ENCODE peak calls at places on chromosomes 4 and X, in eight cellular contexts. B is choroid plexus epithelial cell, R is glutamatergic neuron, P is esophagus muscularis mucosa, Y is NB4, T is lower leg skin, W is breast epithelium, G is bronchial epithelial cell. K is an unnamed sample.

GRCh38 chr4:186839122-186840037 is 115.7 kb upstream of the FAT1 start:
- DNase-seq in G (peak), W (no peak), T (no peak), P (no peak), R (no peak), B (peak), Y (peak), K (no peak)

GRCh38 chr4:46274717-46275116 is 115.2 kb downstream of the GABRA2 start:
- DNase-seq in T (no peak), W (no peak), B (peak), Y (peak), R (no peak), G (no peak), P (no peak), K (no peak)

GRCh38 chrX:153460826-153461225 is 9.6 kb downstream of the HAUS7 start:
- DNase-seq in G (peak), W (no peak), T (no peak), Y (peak), P (no peak), B (peak), R (peak), K (no peak)

GRCh38 chr4:87848622-87849351 is 16.0 kb downstream of the MEPE start:
- DNase-seq in G (peak), Y (peak), W (peak), B (peak), R (peak), P (no peak), T (no peak), K (no peak)

GRCh38 chrX:154369453-154370299 is 4.8 kb downstream of the FLNA start:
- DNase-seq in G (peak), W (peak), B (peak), R (peak), P (peak), T (peak), Y (peak), K (peak)

GRCh38 chrX:103066606-103067005 is 2.6 kb upstream of the BEX1 start:
- DNase-seq in B (peak), W (no peak), R (no peak), Y (no peak), G (peak), P (no peak), T (no peak), K (no peak)

GRCh38 chr4:41799126-41799525 is 50.6 kb upstream of the PHOX2B start:
- DNase-seq in G (no peak), B (no peak), P (no peak), R (no peak), W (no peak), Y (no peak), T (no peak), K (no peak)

GRCh38 chr4:134501973-134502372 is 300.4 kb upstream of the PABPC4L start:
- DNase-seq in P (no peak), T (no peak), G (no peak), R (no peak), B (no peak), W (no peak), Y (no peak), K (no peak)

GRCh38 chr4:73753215-73753614 is 12.8 kb downstream of the CXCL8 start:
- DNase-seq in P (no peak), Y (no peak), W (no peak), G (no peak), R (no peak), T (no peak), B (no peak), K (no peak)

GRCh38 chrX:86829786-86830185 is 681.5 kb downstream of the DACH2 start:
- DNase-seq in G (no peak), B (no peak), T (no peak), Y (no peak), W (no peak), R (no peak), P (no peak), K (no peak)

GRCh38 chr4:518569-519083 is 19.6 kb downstream of the PIGG start:
- DNase-seq in R (no peak), T (peak), B (no peak), G (no peak), W (no peak), Y (no peak), P (no peak), K (no peak)

GRCh38 chr4:74947798-74948197 is 14.9 kb downstream of the PARM1 start:
- DNase-seq in G (no peak), P (no peak), Y (no peak), R (no peak), W (no peak), B (no peak), T (no peak), K (no peak)

GRCh38 chrX:11272290-11272689 is 20.9 kb upstream of the AMELX start:
- DNase-seq in R (no peak), Y (no peak), T (no peak), W (no peak), B (no peak), G (no peak), P (no peak), K (no peak)

GRCh38 chr4:836003-836511 is 10.1 kb upstream of the CPLX1 start:
- DNase-seq in R (peak), W (no peak), P (no peak), T (no peak), B (no peak), Y (no peak), G (no peak), K (no peak)

GRCh38 chr4:140743194-140743931 is 12.8 kb downstream of the TBC1D9 start:
- DNase-seq in G (peak), T (no peak), R (no peak), B (peak), P (no peak), W (peak), Y (no peak), K (no peak)

GRCh38 chr4:68184923-68185322 is 55.3 kb upstream of the TMPRSS11F start:
- DNase-seq in Y (no peak), B (no peak), G (peak), R (no peak), W (no peak), P (no peak), T (no peak), K (no peak)

GRCh38 chr4:105194328-105195231 is 47.9 kb downstream of the TET2 start:
- DNase-seq in W (no peak), T (no peak), Y (no peak), G (peak), R (no peak), P (no peak), B (peak), K (no peak)

GRCh38 chrX:3449287-3449686 is 102.8 kb upstream of the MXRA5 start:
- DNase-seq in B (peak), Y (no peak), W (no peak), P (no peak), R (no peak), T (no peak), G (no peak), K (no peak)

GRCh38 chr4:131091896-131092295 is 1995.9 kb downstream of the C4orf33 start:
- DNase-seq in T (no peak), B (peak), W (no peak), G (peak), R (no peak), Y (peak), P (no peak), K (no peak)

GRCh38 chr4:33715996-33716395 is 2528.3 kb downstream of the ARAP2 start:
- DNase-seq in W (no peak), G (peak), P (no peak), B (peak), T (no peak), R (no peak), Y (no peak), K (no peak)

GRCh38 chr4:1547863-1548637 is 136.1 kb downstream of the FAM53A start:
- DNase-seq in G (no peak), W (no peak), Y (no peak), B (no peak), P (no peak), R (peak), T (no peak), K (no peak)

GRCh38 chr4:110475881-110476818 is at the start of gene ENPEP:
- DNase-seq in P (no peak), B (peak), W (no peak), R (no peak), T (peak), G (no peak), Y (no peak), K (no peak)

GRCh38 chrX:66021758-66022741 is 17.8 kb downstream of the VSIG4 start:
- DNase-seq in G (no peak), Y (peak), P (no peak), B (no peak), T (no peak), R (no peak), W (no peak), K (no peak)

GRCh38 chr4:184645904-184646610 is 3.2 kb downstream of the CASP3 start:
- DNase-seq in P (no peak), G (no peak), B (no peak), Y (no peak), T (no peak), W (no peak), R (no peak), K (no peak)

GRCh38 chr4:73103799-73104503 is 34.4 kb upstream of the COX18 start:
- DNase-seq in R (no peak), B (peak), Y (peak), T (no peak), P (no peak), G (peak), W (no peak), K (no peak)

GRCh38 chr4:78222575-78223186 is 165.6 kb downstream of the FRAS1 start:
- DNase-seq in P (no peak), R (no peak), W (no peak), T (no peak), B (no peak), G (peak), Y (no peak), K (no peak)

GRCh38 chr4:56468097-56468422 is 643 bp downstream of the SRP72 start:
- DNase-seq in W (no peak), R (no peak), P (no peak), B (peak), Y (no peak), G (peak), T (no peak), K (no peak)

GRCh38 chr4:5839332-5839731 is 53.6 kb downstream of the CRMP1 start:
- DNase-seq in B (no peak), P (no peak), T (no peak), Y (no peak), G (no peak), W (no peak), R (no peak), K (no peak)

GRCh38 chr4:99815597-99816011 is 1.0 kb upstream of the DAPP1 start:
- DNase-seq in B (peak), R (no peak), P (no peak), T (no peak), Y (no peak), G (peak), W (peak), K (no peak)

GRCh38 chr4:45453258-45453841 is 670.5 kb downstream of the GABRG1 start:
- DNase-seq in Y (peak), P (no peak), G (peak), R (no peak), B (peak), W (no peak), T (no peak), K (no peak)

DNA sequence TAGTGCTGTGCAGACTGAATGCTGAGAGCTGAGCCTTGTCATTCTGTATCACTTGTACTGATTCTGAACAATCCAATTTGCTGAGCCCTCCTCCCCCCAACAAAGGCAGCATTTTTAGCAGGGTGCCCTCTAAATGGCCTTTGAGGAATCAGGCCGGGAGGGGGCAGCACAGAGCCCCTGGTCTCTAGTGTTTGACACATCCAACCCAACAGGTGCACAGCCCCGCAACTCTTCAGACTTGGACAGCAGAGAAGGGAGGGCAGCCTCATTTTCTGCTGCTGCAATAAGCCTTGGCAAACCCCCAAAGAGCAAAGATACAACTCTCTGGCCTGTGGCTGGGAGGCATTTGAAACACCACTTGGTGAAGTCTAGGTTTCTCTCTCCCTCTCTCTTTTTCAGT is 3.4 kb downstream of the ATP1B4 start:
- DNase-seq in B (peak), P (no peak), T (peak), Y (peak), G (no peak), W (no peak), R (peak), K (no peak)
- TF ChIP-seq CTCF in B (peak), P (peak), T (no peak), Y (peak), G (peak), W (no peak), R (peak), K (peak)

DNA sequence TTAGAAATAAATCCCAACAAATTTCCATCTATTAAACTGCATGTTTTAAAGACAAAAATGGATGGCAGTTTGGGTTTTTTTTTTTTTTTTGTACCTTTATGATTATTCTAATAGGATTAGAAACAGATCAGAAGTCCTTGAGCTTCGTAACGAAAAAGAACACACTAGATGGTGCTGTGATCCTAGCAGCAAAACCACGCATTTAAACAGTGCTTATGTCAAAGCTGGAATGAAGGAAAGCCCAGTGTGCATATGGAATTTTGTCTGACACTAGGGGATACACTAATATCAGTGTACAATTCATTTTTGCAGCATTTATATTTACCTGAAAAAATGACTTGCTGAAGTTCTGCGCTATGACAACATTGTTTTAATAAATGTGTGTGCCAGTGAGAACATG is 229.1 kb downstream of the VEGFC start:
- DNase-seq in G (peak), Y (peak), P (no peak), B (peak), W (no peak), T (no peak), R (no peak), K (no peak)
- TF ChIP-seq CTCF in G (no peak), Y (no peak), P (peak), B (peak), W (no peak), T (no peak), R (no peak), K (peak)

GRCh38 chrX:155966876-155967275 is 30.6 kb upstream of the IL9R start:
- DNase-seq in P (no peak), G (peak), B (peak), T (no peak), R (peak), W (no peak), Y (peak), K (no peak)
- TF ChIP-seq CTCF in P (no peak), G (no peak), B (peak), T (no peak), R (no peak), W (no peak), Y (peak), K (peak)

DNA sequence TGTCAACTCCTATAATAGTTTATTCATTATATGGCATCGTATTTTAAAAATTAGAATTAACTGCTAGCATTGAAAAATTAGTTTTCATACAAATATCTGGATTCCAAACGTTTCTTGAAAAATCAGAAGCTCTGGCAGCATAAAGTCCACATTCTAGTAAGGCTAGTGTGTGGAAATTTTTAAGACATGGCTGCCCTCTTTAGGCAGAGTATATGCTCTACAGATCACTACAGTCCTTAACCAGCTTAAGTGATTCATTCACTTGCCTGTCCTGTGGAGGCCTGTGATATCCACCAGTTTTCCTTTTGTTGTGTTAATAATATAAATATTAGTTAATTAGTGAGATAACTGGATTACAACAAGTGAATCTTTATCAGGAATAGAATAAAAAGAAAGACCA is 287.2 kb downstream of the OPHN1 start:
- DNase-seq in Y (peak), B (peak), R (no peak), P (no peak), T (no peak), G (peak), W (no peak), K (no peak)
- TF ChIP-seq CTCF in Y (peak), B (peak), R (no peak), P (peak), T (no peak), G (peak), W (no peak), K (peak)

DNA sequence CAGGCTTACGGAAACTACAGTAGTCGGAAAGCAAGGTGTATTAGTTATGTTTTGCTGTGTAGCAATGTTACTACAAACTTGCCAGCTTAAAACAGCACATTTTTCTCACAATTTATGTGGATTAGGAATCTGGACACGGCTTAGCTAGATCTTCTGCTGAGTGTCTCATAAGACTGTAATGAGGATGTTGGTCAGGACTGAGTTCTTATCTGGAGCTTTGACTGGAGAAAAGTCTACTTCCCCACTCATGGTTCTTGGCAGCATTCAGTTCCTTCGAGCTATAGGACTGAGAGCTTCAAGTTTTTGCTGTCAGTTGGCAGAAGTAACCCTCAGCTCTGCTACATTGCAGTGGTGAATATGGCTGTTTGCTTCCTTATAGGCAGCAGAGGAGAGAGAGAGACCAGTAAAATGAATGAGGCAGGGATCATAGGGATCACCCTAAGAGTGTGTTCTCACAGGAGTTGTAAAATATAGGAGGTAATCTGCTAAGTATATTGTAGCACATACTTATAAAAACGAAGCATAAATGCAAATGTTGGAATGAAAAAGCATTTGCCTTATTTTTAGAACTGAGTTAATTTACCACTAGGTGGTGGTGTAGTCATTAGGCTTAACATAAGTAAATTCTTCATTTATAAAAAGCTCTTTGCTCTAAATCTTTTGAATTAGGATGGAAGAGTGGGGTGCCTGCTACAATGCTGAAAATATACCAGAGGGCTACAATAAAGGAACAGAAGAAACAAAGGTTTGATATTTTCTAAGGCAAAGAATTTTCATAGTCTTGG is 38.6 kb downstream of the ALG13 start:
- DNase-seq in B (peak), W (no peak), G (peak), Y (peak), P (no peak), R (no peak), T (no peak), K (no peak)
- TF ChIP-seq CTCF in B (peak), W (no peak), G (no peak), Y (no peak), P (no peak), R (peak), T (no peak), K (peak)

DNA sequence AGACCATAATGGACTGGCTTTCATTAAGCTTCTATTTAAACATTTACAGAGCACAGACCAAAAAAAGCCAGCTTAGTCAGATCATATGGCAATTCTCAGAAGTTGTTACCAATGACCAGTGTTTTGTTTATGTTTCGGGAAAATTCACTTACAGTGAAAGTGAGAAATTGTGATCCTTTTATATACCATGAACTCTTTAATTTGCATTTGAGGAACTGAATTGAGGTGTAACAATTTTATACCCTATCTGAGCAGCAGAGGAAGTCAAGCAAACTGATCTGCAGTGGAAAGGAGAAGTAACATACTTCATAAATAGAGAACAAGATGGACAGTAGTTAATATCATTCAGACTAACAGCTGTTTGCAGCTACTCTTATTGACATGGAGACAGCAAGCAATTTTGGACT is 97.1 kb downstream of the TMA16 start:
- DNase-seq in G (no peak), Y (peak), R (no peak), W (no peak), P (no peak), B (no peak), T (no peak), K (no peak)
- TF ChIP-seq CTCF in G (no peak), Y (no peak), R (no peak), W (no peak), P (no peak), B (no peak), T (no peak), K (no peak)

GRCh38 chr4:151674804-151675290 is 86.0 kb downstream of the GATB start:
- DNase-seq in W (peak), Y (no peak), R (peak), G (peak), P (no peak), T (peak), B (peak), K (no peak)
- TF ChIP-seq CTCF in W (peak), Y (no peak), R (no peak), G (peak), P (peak), T (no peak), B (peak), K (no peak)